ENCODE peak calls at places on chromosome 9, in five cellular contexts. N is A673, E is GM06990, K is amniotic stem cell, D is progenitor cell of endocrine pancreas. C is an unnamed sample.
A peak's percentile ranks its signal among the peaks of the same experiment; 100 is the strongest.

GRCh38 chr9:91025856-91026255 is 224.2 kb downstream of the SYK start:
- DNase-seq in N (no peak), E (no peak), K (no peak), D (no peak), C (no peak)

GRCh38 chr9:2743937-2744529 is 26.7 kb downstream of the KCNV2 start:
- DNase-seq in N (no peak), E (no peak), K (no peak), D (no peak), C (no peak)

GRCh38 chr9:94443039-94443722 is 111.7 kb upstream of the PCAT7 start:
- DNase-seq in N (no peak), E (no peak), K (no peak), D (no peak), C (no peak)

GRCh38 chr9:112443200-112443599 is 43.4 kb upstream of the KIAA1958 start:
- DNase-seq in N (peak; percentile 44), E (no peak), K (no peak), D (no peak), C (peak; percentile 22)

GRCh38 chr9:127783644-127784043 is 2.2 kb upstream of the CDK9 start:
- DNase-seq in N (no peak), E (no peak), K (no peak), D (no peak), C (peak; percentile 83)

GRCh38 chr9:123411636-123412035 is 55.6 kb downstream of the CRB2 start:
- DNase-seq in N (no peak), E (no peak), K (no peak), D (no peak), C (no peak)

GRCh38 chr9:20563917-20564316 is 58.4 kb downstream of the MLLT3 start:
- DNase-seq in N (no peak), E (no peak), K (no peak), D (no peak), C (no peak)

GRCh38 chr9:93682155-93682968 is 106.0 kb downstream of the PHF2 start:
- DNase-seq in N (peak; percentile 71), E (no peak), K (no peak), D (peak; percentile 61), C (peak; percentile 37)

GRCh38 chr9:6413365-6414263 is 615 bp downstream of the UHRF2 start:
- DNase-seq in N (peak; percentile 30), E (peak; percentile 59), K (no peak), D (peak; percentile 42), C (no peak)

GRCh38 chr9:93128011-93128714 is 5.9 kb downstream of the NINJ1 start:
- DNase-seq in N (no peak), E (no peak), K (no peak), D (no peak), C (no peak)

GRCh38 chr9:122383992-122384461 is 13.2 kb downstream of the PTGS1 start:
- DNase-seq in N (no peak), E (no peak), K (no peak), D (no peak), C (no peak)

C was measured in AML-193.